ENCODE peak calls at places on chromosomes 4 and X, in six cellular contexts. One of them, this sample, is unnamed. For H3K4me1, the result is how much of the 10 kb centered on the place peaks cover.

GRCh38 chrX:15674514-15674898 is 9.9 kb upstream of the CLTRN start:
- DNase-seq in PC-3: peak
- DNase-seq in psoas muscle: peak
- DNase-seq in breast epithelium: peak
- DNase-seq in CD8-positive, alpha-beta memory T cell: peak
- DNase-seq in HCT116: peak
- DNase-seq in this sample: peak

GRCh38 chr4:18957721-18958120 is 936.2 kb upstream of the LCORL start:
- DNase-seq in breast epithelium: no peak
- DNase-seq in psoas muscle: no peak
- DNase-seq in CD8-positive, alpha-beta memory T cell: no peak
- DNase-seq in HCT116: no peak
- DNase-seq in PC-3: no peak
- DNase-seq in this sample: no peak

GRCh38 chr4:15375707-15376106 is 52.1 kb upstream of the C1QTNF7 start:
- DNase-seq in CD8-positive, alpha-beta memory T cell: no peak
- DNase-seq in breast epithelium: no peak
- DNase-seq in HCT116: no peak
- DNase-seq in PC-3: no peak
- DNase-seq in psoas muscle: no peak
- DNase-seq in this sample: no peak

GRCh38 chr4:20341121-20341758 is 89.5 kb downstream of the SLIT2 start:
- DNase-seq in CD8-positive, alpha-beta memory T cell: no peak
- DNase-seq in breast epithelium: no peak
- DNase-seq in HCT116: no peak
- DNase-seq in psoas muscle: no peak
- DNase-seq in PC-3: no peak
- DNase-seq in this sample: no peak

GRCh38 chr4:67911128-67911527 is 27.3 kb upstream of the TMPRSS11D start:
- DNase-seq in psoas muscle: no peak
- DNase-seq in HCT116: no peak
- DNase-seq in breast epithelium: no peak
- DNase-seq in PC-3: no peak
- DNase-seq in CD8-positive, alpha-beta memory T cell: no peak
- DNase-seq in this sample: no peak

GRCh38 chrX:10769165-10769564 is 148.8 kb upstream of the MID1 start:
- DNase-seq in breast epithelium: no peak
- DNase-seq in HCT116: peak
- DNase-seq in CD8-positive, alpha-beta memory T cell: no peak
- DNase-seq in psoas muscle: no peak
- DNase-seq in PC-3: peak
- DNase-seq in this sample: no peak

GRCh38 chrX:16601885-16602284 is 48.1 kb upstream of the S100G start:
- DNase-seq in PC-3: no peak
- DNase-seq in CD8-positive, alpha-beta memory T cell: no peak
- DNase-seq in breast epithelium: no peak
- DNase-seq in psoas muscle: peak
- DNase-seq in HCT116: no peak
- DNase-seq in this sample: no peak

GRCh38 chrX:41665676-41666075 is 23.1 kb upstream of the GPR34 start:
- DNase-seq in breast epithelium: no peak
- DNase-seq in CD8-positive, alpha-beta memory T cell: no peak
- DNase-seq in PC-3: no peak
- DNase-seq in psoas muscle: no peak
- DNase-seq in HCT116: no peak
- DNase-seq in this sample: no peak

GRCh38 chr4:36011381-36011780 is 232.9 kb downstream of the ARAP2 start:
- DNase-seq in PC-3: no peak
- DNase-seq in CD8-positive, alpha-beta memory T cell: no peak
- DNase-seq in breast epithelium: no peak
- DNase-seq in HCT116: no peak
- DNase-seq in psoas muscle: no peak
- DNase-seq in this sample: no peak

GRCh38 chr4:88599298-88599697 is 7.0 kb downstream of the HERC3 start:
- DNase-seq in psoas muscle: no peak
- DNase-seq in breast epithelium: no peak
- DNase-seq in HCT116: no peak
- DNase-seq in PC-3: peak
- DNase-seq in CD8-positive, alpha-beta memory T cell: no peak
- DNase-seq in this sample: no peak

GRCh38 chrX:116272328-116272727 is 101.8 kb downstream of the AGTR2 start:
- DNase-seq in CD8-positive, alpha-beta memory T cell: no peak
- DNase-seq in breast epithelium: no peak
- DNase-seq in psoas muscle: no peak
- DNase-seq in PC-3: peak
- DNase-seq in HCT116: peak
- DNase-seq in this sample: no peak

GRCh38 chrX:7270018-7270417 is 122.1 kb upstream of the PUDP start:
- DNase-seq in CD8-positive, alpha-beta memory T cell: no peak
- DNase-seq in psoas muscle: no peak
- DNase-seq in HCT116: no peak
- DNase-seq in PC-3: peak
- DNase-seq in breast epithelium: no peak
- DNase-seq in this sample: no peak

GRCh38 chr4:165331316-165331715 is 3.8 kb downstream of the MSMO1 start:
- DNase-seq in breast epithelium: no peak
- DNase-seq in HCT116: no peak
- DNase-seq in CD8-positive, alpha-beta memory T cell: no peak
- DNase-seq in PC-3: no peak
- DNase-seq in psoas muscle: no peak
- DNase-seq in this sample: no peak

GRCh38 chr4:7531640-7531994 is 96.9 kb upstream of the PSAPL1 start:
- DNase-seq in psoas muscle: no peak
- DNase-seq in CD8-positive, alpha-beta memory T cell: no peak
- DNase-seq in breast epithelium: no peak
- DNase-seq in PC-3: no peak
- DNase-seq in HCT116: no peak
- DNase-seq in this sample: no peak

GRCh38 chr4:1244081-1244977 is 4.6 kb downstream of the CTBP1 start:
- DNase-seq in HCT116: no peak
- DNase-seq in psoas muscle: peak
- DNase-seq in breast epithelium: peak
- DNase-seq in CD8-positive, alpha-beta memory T cell: no peak
- DNase-seq in PC-3: no peak
- DNase-seq in this sample: peak

GRCh38 chr4:108700358-108700757 is 50.0 kb downstream of the OSTC start:
- DNase-seq in CD8-positive, alpha-beta memory T cell: no peak
- DNase-seq in breast epithelium: no peak
- DNase-seq in psoas muscle: no peak
- DNase-seq in PC-3: peak
- DNase-seq in HCT116: no peak
- DNase-seq in this sample: no peak

GRCh38 chrX:48028091-48028490 is 21.3 kb downstream of the SPACA5 start:
- DNase-seq in psoas muscle: no peak
- DNase-seq in breast epithelium: no peak
- DNase-seq in HCT116: no peak
- DNase-seq in CD8-positive, alpha-beta memory T cell: no peak
- DNase-seq in PC-3: no peak
- DNase-seq in this sample: no peak

GRCh38 chr4:140238353-140239041 is 84.5 kb upstream of the MAML3 start:
- DNase-seq in CD8-positive, alpha-beta memory T cell: no peak
- DNase-seq in psoas muscle: peak
- DNase-seq in HCT116: no peak
- DNase-seq in breast epithelium: peak
- DNase-seq in PC-3: no peak
- DNase-seq in this sample: peak

GRCh38 chrX:134502686-134503085 is 42.7 kb downstream of the HPRT1 start:
- DNase-seq in CD8-positive, alpha-beta memory T cell: no peak
- DNase-seq in psoas muscle: no peak
- DNase-seq in HCT116: no peak
- DNase-seq in PC-3: no peak
- DNase-seq in breast epithelium: no peak
- DNase-seq in this sample: no peak

GRCh38 chr4:36138221-36138620 is 106.1 kb downstream of the ARAP2 start:
- DNase-seq in HCT116: no peak
- DNase-seq in breast epithelium: no peak
- DNase-seq in psoas muscle: no peak
- DNase-seq in PC-3: peak
- DNase-seq in CD8-positive, alpha-beta memory T cell: no peak
- DNase-seq in this sample: no peak

GRCh38 chr4:116389139-116389538 is 696.2 kb downstream of the TRAM1L1 start:
- DNase-seq in CD8-positive, alpha-beta memory T cell: no peak
- DNase-seq in HCT116: no peak
- DNase-seq in breast epithelium: no peak
- DNase-seq in PC-3: no peak
- DNase-seq in psoas muscle: no peak
- DNase-seq in this sample: no peak

GRCh38 chrX:29478336-29479069 is 736.9 kb upstream of the MAGEB2 start:
- DNase-seq in PC-3: peak
- DNase-seq in psoas muscle: no peak
- DNase-seq in HCT116: peak
- DNase-seq in CD8-positive, alpha-beta memory T cell: no peak
- DNase-seq in breast epithelium: no peak
- DNase-seq in this sample: no peak

GRCh38 chr4:120749445-120750151 is 172.9 kb downstream of the PRDM5 start:
- DNase-seq in PC-3: no peak
- DNase-seq in psoas muscle: no peak
- DNase-seq in HCT116: no peak
- DNase-seq in CD8-positive, alpha-beta memory T cell: no peak
- DNase-seq in breast epithelium: no peak
- DNase-seq in this sample: no peak

GRCh38 chr4:60611762-60612496 is 588.2 kb upstream of the ADGRL3 start:
- DNase-seq in psoas muscle: no peak
- DNase-seq in breast epithelium: no peak
- DNase-seq in PC-3: peak
- DNase-seq in HCT116: no peak
- DNase-seq in CD8-positive, alpha-beta memory T cell: no peak
- DNase-seq in this sample: peak

GRCh38 chr4:120591038-120591437 is 331.5 kb downstream of the PRDM5 start:
- DNase-seq in HCT116: no peak
- DNase-seq in psoas muscle: no peak
- DNase-seq in breast epithelium: no peak
- DNase-seq in PC-3: no peak
- DNase-seq in CD8-positive, alpha-beta memory T cell: no peak
- DNase-seq in this sample: no peak

GRCh38 chr4:53617101-53617680 is 25.9 kb upstream of the LNX1 start:
- DNase-seq in CD8-positive, alpha-beta memory T cell: no peak
- DNase-seq in breast epithelium: no peak
- DNase-seq in PC-3: no peak
- DNase-seq in psoas muscle: no peak
- DNase-seq in HCT116: no peak
- DNase-seq in this sample: no peak

GRCh38 chrX:108186811-108187210 is 95.2 kb downstream of the ATG4A start:
- DNase-seq in PC-3: peak
- DNase-seq in HCT116: peak
- DNase-seq in breast epithelium: no peak
- DNase-seq in psoas muscle: no peak
- DNase-seq in CD8-positive, alpha-beta memory T cell: no peak
- DNase-seq in this sample: no peak

GRCh38 chr4:28730304-28730703 is 1869.7 kb downstream of the STIM2 start:
- DNase-seq in CD8-positive, alpha-beta memory T cell: no peak
- DNase-seq in breast epithelium: no peak
- DNase-seq in HCT116: no peak
- DNase-seq in PC-3: no peak
- DNase-seq in psoas muscle: no peak
- DNase-seq in this sample: no peak

GRCh38 chr4:95092762-95093161 is 335.0 kb downstream of the BMPR1B start:
- DNase-seq in CD8-positive, alpha-beta memory T cell: no peak
- DNase-seq in psoas muscle: no peak
- DNase-seq in breast epithelium: no peak
- DNase-seq in HCT116: no peak
- DNase-seq in PC-3: peak
- DNase-seq in this sample: no peak

GRCh38 chr4:71095141-71095939 is 101.9 kb downstream of the DCK start:
- DNase-seq in PC-3: no peak
- DNase-seq in HCT116: no peak
- DNase-seq in CD8-positive, alpha-beta memory T cell: no peak
- DNase-seq in psoas muscle: no peak
- DNase-seq in breast epithelium: no peak
- DNase-seq in this sample: no peak

GRCh38 chr4:21514022-21514421 is 434.6 kb downstream of the KCNIP4 start:
- DNase-seq in psoas muscle: no peak
- DNase-seq in CD8-positive, alpha-beta memory T cell: no peak
- DNase-seq in PC-3: no peak
- DNase-seq in breast epithelium: no peak
- DNase-seq in HCT116: no peak
- DNase-seq in this sample: no peak

GRCh38 chrX:153642313-153642654 is 4.7 kb upstream of the DUSP9 start:
- DNase-seq in breast epithelium: no peak
- DNase-seq in HCT116: no peak
- DNase-seq in PC-3: no peak
- DNase-seq in CD8-positive, alpha-beta memory T cell: no peak
- DNase-seq in psoas muscle: no peak
- DNase-seq in this sample: no peak

GRCh38 chr4:26493461-26493860 is 3.2 kb upstream of the CCKAR start:
- DNase-seq in PC-3: no peak
- DNase-seq in HCT116: no peak
- DNase-seq in breast epithelium: no peak
- DNase-seq in psoas muscle: no peak
- DNase-seq in CD8-positive, alpha-beta memory T cell: no peak
- DNase-seq in this sample: no peak

GRCh38 chr4:102151696-102152095 is 193.6 kb downstream of the SLC39A8 start:
- DNase-seq in PC-3: no peak
- DNase-seq in psoas muscle: no peak
- DNase-seq in HCT116: no peak
- DNase-seq in CD8-positive, alpha-beta memory T cell: no peak
- DNase-seq in breast epithelium: no peak
- DNase-seq in this sample: no peak
- H3K4me1 ChIP-seq in PC-3: under half
- H3K4me1 ChIP-seq in psoas muscle: under half
- H3K4me1 ChIP-seq in HCT116: under half
- H3K4me1 ChIP-seq in CD8-positive, alpha-beta memory T cell: under half
- H3K4me1 ChIP-seq in breast epithelium: under half
- H3K4me1 ChIP-seq in this sample: under half

GRCh38 chrX:132483523-132483922 is 5.3 kb downstream of the MBNL3 start:
- DNase-seq in CD8-positive, alpha-beta memory T cell: no peak
- DNase-seq in breast epithelium: no peak
- DNase-seq in HCT116: no peak
- DNase-seq in psoas muscle: no peak
- DNase-seq in PC-3: no peak
- DNase-seq in this sample: no peak
- H3K4me1 ChIP-seq in CD8-positive, alpha-beta memory T cell: half or more
- H3K4me1 ChIP-seq in breast epithelium: under half
- H3K4me1 ChIP-seq in HCT116: under half
- H3K4me1 ChIP-seq in psoas muscle: under half
- H3K4me1 ChIP-seq in PC-3: under half
- H3K4me1 ChIP-seq in this sample: under half

GRCh38 chr4:177332119-177332518 is 22.4 kb downstream of the NEIL3 start:
- DNase-seq in psoas muscle: no peak
- DNase-seq in breast epithelium: no peak
- DNase-seq in HCT116: no peak
- DNase-seq in CD8-positive, alpha-beta memory T cell: no peak
- DNase-seq in PC-3: no peak
- DNase-seq in this sample: no peak
- H3K4me1 ChIP-seq in psoas muscle: under half
- H3K4me1 ChIP-seq in breast epithelium: under half
- H3K4me1 ChIP-seq in HCT116: under half
- H3K4me1 ChIP-seq in CD8-positive, alpha-beta memory T cell: under half
- H3K4me1 ChIP-seq in PC-3: under half
- H3K4me1 ChIP-seq in this sample: under half

DNA sequence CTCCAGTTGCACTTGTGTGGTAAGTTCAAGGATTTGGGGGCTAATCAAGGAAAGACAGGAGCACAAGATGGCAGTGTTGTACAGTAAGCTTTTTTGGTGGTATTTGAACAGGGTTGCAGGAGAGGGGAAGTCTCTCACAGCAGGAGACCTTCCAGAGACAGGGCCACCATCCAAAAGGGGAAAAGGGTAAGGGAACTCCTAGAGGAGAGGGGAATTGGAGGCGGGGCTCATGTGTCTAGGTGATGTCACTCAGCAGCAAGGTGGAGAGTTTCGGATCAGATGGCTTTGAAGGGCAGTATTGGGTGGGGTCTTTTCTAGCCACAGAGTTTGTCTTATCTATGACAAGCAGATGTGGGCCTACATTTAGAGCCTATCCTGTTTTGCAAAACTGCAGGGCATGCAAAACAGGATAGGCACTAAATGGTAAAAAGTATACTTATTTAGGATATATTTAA is 13.4 kb upstream of the RNF175 start:
- DNase-seq in psoas muscle: no peak
- DNase-seq in breast epithelium: no peak
- DNase-seq in PC-3: peak
- DNase-seq in HCT116: no peak
- DNase-seq in CD8-positive, alpha-beta memory T cell: no peak
- DNase-seq in this sample: no peak
- H3K4me1 ChIP-seq in psoas muscle: under half
- H3K4me1 ChIP-seq in breast epithelium: under half
- H3K4me1 ChIP-seq in PC-3: under half
- H3K4me1 ChIP-seq in HCT116: under half
- H3K4me1 ChIP-seq in CD8-positive, alpha-beta memory T cell: under half
- H3K4me1 ChIP-seq in this sample: under half

This sample was measured in aorta.